ENCODE peak calls at places on chromosomes 16 and 17, in four cellular contexts. X is K562, Y is SK-N-SH, I is HepG2. R is an unnamed sample.

GRCh38 chr17:10579270-10579669 is 29.8 kb upstream of the MYH2 start:
- DNase-seq in X (no peak), Y (no peak), I (no peak), R (no peak)

GRCh38 chr17:79951361-79952264 is 84.1 kb downstream of the TBC1D16 start:
- DNase-seq in X (no peak), Y (peak), I (peak), R (no peak)

GRCh38 chr17:3030096-3030495 is 33.3 kb downstream of the OR1D5 start:
- DNase-seq in X (no peak), Y (no peak), I (no peak), R (no peak)

GRCh38 chr17:40139566-40140058 is 725 bp upstream of the CASC3 start:
- DNase-seq in X (peak), Y (no peak), I (no peak), R (no peak)

GRCh38 chr16:23917621-23918020 is 81.8 kb downstream of the PRKCB start:
- DNase-seq in X (no peak), Y (no peak), I (no peak), R (no peak)

GRCh38 chr16:81567987-81568748 is 123.6 kb downstream of the CMIP start:
- DNase-seq in X (no peak), Y (no peak), I (peak), R (no peak)

GRCh38 chr16:48158296-48158695 is 2.5 kb upstream of the ABCC12 start:
- DNase-seq in X (peak), Y (no peak), I (peak), R (no peak)

GRCh38 chr17:73644145-73645049 is at the start of gene SDK2:
- DNase-seq in X (no peak), Y (peak), I (no peak), R (no peak)

GRCh38 chr17:282912-283882 is 69.4 kb downstream of the RPH3AL start:
- DNase-seq in X (no peak), Y (no peak), I (no peak), R (no peak)

GRCh38 chr17:33871720-33872535 is 383.2 kb upstream of the CCL2 start:
- DNase-seq in X (peak), Y (no peak), I (no peak), R (no peak)

GRCh38 chr17:43829738-43830137 is 3.2 kb downstream of the MPP3 start:
- DNase-seq in X (no peak), Y (no peak), I (no peak), R (no peak)

GRCh38 chr17:43831633-43832032 is 1.3 kb downstream of the MPP3 start:
- DNase-seq in X (no peak), Y (no peak), I (no peak), R (no peak)

GRCh38 chr17:43832168-43832975 is 574 bp downstream of the MPP3 start:
- DNase-seq in X (peak), Y (peak), I (peak), R (peak)

GRCh38 chr17:43832976-43833829 is at the start of gene MPP3:
- DNase-seq in X (peak), Y (peak), I (no peak), R (peak)

DNA sequence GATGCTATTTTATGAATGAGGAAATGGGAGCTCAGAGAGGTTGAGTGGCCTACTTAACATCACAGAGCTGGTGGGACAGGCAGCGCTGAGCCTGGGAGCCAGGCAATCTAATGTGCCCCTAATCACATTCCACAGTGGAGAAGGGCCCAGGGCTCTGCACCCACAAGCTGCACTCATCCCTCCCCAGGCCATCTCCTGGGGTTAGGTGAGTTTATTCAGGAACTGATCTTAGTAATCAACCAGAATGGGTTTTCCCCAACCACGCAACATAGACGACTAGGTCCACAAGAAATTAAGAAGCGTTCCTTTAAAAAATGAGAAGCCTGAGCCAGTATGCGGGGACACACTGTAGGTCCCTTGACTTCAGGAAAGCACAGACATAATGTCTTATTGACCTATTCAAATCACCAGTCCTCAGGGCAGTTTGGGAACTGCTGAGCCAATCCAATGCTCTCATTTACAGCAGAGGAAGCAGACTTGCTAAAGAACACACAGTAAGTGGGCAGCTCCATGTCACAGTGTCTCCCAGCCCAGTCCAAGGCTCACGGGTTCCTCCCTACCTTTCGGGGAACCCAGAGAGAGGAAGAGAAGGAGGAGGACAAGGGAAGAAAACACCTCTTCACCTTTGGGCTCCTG is 2.3 kb downstream of the MPP3 start:
- DNase-seq in X (no peak), Y (no peak), I (no peak), R (no peak)
- TF ChIP-seq FOXJ3 in X (no peak), Y (no peak), I (no peak), R (no peak)

DNA sequence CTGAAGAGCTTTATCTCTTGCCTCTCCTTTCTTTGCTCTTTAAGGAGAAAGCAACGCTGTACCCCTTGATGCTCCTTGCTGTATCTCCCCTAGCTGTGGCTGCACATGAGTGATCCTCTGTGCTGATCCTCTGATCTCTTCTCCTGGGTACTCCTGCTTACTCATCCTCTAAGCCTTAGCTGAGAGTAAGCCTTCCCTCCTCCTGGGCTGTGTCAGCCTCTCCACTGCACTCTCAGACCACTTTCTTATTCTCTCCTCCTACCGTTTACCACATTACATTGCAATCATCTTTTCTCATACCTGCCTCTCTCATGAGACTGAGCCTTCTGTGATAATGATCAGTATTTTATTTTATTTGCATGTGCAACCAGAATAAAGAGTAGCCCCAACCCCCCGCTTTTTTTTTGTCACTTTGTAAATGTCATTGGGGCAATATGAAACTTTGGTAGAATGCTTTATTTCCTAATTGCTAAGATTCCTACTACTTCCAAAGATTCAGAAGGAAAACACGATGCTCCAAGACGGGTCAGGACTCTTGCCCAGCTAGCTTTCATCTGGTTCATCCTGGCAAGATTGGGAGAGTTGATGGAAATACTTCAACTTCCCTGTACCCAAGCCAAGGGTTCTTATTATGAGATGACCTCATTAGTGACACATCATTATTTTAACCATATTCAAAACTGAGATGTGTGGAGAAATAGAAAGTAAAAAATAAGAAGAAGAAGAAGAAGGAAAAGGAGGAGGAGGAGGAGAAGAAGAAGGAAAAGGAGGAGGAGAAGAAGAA is 25.3 kb downstream of the SOX9 start:
- DNase-seq in X (no peak), Y (no peak), I (no peak), R (no peak)
- TF ChIP-seq FOXJ3 in X (no peak), Y (no peak), I (no peak), R (no peak)

DNA sequence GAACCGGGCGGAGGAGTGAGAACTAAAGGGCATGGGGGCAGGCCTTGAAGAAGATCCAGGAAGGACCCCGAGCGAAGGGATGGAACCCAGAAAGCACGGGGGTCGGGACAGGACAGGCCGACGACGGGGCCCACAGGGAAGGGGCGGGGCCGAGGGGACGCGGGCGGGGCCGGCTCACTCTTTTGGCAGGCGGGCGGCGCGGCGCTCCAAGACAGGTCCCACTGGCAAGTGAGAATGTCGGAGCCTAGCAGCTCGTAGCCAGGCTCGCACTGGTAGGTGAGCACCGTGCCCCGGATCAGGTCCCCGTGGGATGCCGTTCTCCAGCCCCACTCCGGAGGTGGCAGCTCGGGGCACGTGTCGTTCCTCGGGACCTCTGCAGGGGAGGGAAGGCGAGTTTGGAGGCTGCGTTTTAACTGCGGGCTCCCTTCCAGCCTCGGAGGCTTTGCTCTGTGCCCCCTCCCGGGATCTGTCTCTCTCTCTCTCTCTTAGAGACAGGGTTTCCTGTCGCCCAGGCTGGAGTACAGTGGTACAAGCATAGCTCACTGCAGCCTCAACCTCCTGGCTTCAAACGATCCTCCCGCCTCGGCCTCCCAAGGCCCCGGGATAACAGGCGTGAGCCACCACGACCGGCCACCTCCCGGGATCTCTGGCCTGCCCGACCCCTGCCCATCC is 13.7 kb upstream of the CDIPT start:
- DNase-seq in X (peak), Y (no peak), I (no peak), R (peak)
- TF ChIP-seq FOXJ3 in X (no peak), Y (no peak), I (no peak), R (no peak)

GRCh38 chr16:55014022-55014421 is 83.4 kb downstream of the IRX5 start:
- DNase-seq in X (no peak), Y (no peak), I (no peak), R (no peak)
- TF ChIP-seq FOXJ3 in X (no peak), Y (no peak), I (no peak), R (no peak)

DNA sequence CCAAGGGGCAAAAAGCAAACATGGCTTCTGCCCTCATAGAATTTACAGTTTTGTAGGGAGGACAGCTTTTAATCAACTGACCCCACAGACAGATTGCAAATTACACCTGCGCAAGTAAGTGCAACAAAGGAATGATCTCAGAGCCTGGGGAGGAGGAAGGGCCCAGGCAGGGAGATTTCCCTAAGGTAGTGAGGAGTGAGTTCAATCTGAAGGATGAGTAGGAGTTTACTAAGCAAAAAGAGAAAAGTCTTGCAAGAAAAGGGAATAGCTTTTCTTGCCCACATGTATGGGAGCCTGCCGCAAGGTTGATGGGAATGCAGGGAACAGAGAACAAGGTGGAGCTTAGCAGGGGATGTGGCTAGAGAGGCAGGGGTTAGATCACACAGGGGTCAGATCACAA is 1.6 kb upstream of the SOCS7 start:
- DNase-seq in X (no peak), Y (no peak), I (no peak), R (no peak)
- TF ChIP-seq FOXJ3 in X (no peak), Y (no peak), I (no peak), R (no peak)

GRCh38 chr17:56778898-56779297 is 54.8 kb downstream of the C17orf67 start:
- DNase-seq in X (no peak), Y (no peak), I (no peak), R (no peak)
- TF ChIP-seq FOXJ3 in X (no peak), Y (no peak), I (no peak), R (no peak)

GRCh38 chr17:58513391-58513912 is 986 bp downstream of the MTMR4 start:
- DNase-seq in X (peak), Y (peak), I (no peak), R (no peak)
- TF ChIP-seq FOXJ3 in X (no peak), Y (no peak), I (no peak), R (no peak)

DNA sequence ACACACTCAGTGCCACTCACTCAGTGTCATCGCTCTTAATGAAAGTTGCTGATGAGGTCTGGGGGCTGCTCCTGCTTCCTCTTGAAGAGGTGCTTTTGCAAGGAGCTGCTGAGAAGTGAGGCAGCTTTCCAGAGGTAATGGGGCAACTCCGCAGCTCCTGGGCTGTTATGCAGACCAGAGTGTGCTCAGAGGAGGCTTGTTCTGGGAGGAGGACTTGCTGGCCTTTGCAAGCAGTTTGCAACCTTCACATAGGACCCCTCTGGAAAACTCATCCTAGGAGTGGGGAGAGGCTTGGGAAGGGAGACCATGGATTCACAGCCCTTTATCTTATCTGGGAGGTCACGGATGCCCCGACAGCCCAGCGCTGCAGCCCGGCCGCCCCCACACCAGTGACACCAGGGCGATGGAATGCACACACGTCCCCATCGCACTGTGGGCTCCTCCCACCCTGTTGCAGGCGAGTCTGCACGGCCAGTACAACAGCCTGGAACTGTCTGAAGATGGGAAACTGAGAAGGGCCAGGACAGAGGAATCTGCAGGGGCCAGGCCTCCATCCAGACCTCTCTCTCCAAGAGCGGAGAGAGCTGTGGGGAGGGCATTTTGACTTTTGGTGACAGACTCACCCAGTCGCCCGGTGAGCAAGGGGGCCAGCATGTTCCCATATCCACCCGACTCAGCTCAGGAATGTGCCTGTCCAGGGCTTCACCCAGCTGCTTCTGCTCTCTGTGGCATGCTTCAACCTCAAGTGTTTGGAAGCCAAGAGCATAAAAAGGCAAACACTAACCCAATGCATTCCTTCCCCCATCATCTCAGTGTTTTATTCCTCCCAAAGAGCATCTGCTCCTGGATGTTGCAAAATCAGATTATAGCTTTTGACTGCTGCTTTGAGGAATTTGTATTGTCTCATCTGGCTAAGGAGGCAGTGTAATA is 78.6 kb upstream of the ZNF469 start:
- DNase-seq in X (no peak), Y (no peak), I (peak), R (no peak)
- TF ChIP-seq FOXJ3 in X (no peak), Y (no peak), I (no peak), R (no peak)

GRCh38 chr16:50067290-50067853 is 1.6 kb downstream of the HEATR3 start:
- DNase-seq in X (peak), Y (peak), I (peak), R (no peak)
- TF ChIP-seq FOXJ3 in X (no peak), Y (no peak), I (no peak), R (no peak)